ENCODE peak calls at places on chromosomes 1 and 21, in eight cellular contexts. One of them, this sample, is unnamed.

GRCh38 chr1:221431068-221431651 is 310.7 kb downstream of the DUSP10 start:
- DNase-seq in AG04450: no peak
- DNase-seq in renal cortical epithelial cell: no peak
- DNase-seq in fibroblast of the aortic adventitia: peak
- DNase-seq in sciatic nerve: no peak
- DNase-seq in NCI-H2081 treated with DMSO at 0.1 percent for 48 hours: no peak
- DNase-seq in activated naive CD4-positive, alpha-beta T cell treated with Interleukin-2 at 50 U/mL for 16 hours: no peak
- DNase-seq in pancreas: no peak
- DNase-seq in this sample: peak

GRCh38 chr21:37367301-37367757 is 756 bp downstream of the DYRK1A start:
- DNase-seq in AG04450: no peak
- DNase-seq in renal cortical epithelial cell: no peak
- DNase-seq in fibroblast of the aortic adventitia: no peak
- DNase-seq in sciatic nerve: no peak
- DNase-seq in NCI-H2081 treated with DMSO at 0.1 percent for 48 hours: no peak
- DNase-seq in activated naive CD4-positive, alpha-beta T cell treated with Interleukin-2 at 50 U/mL for 16 hours: no peak
- DNase-seq in pancreas: peak
- DNase-seq in this sample: no peak

GRCh38 chr1:32937061-32937460 is 27.5 kb downstream of the RNF19B start:
- DNase-seq in AG04450: no peak
- DNase-seq in renal cortical epithelial cell: peak
- DNase-seq in fibroblast of the aortic adventitia: no peak
- DNase-seq in sciatic nerve: no peak
- DNase-seq in NCI-H2081 treated with DMSO at 0.1 percent for 48 hours: no peak
- DNase-seq in activated naive CD4-positive, alpha-beta T cell treated with Interleukin-2 at 50 U/mL for 16 hours: no peak
- DNase-seq in pancreas: no peak
- DNase-seq in this sample: no peak

GRCh38 chr1:59732219-59732955 is 82.4 kb upstream of the HOOK1 start:
- DNase-seq in AG04450: no peak
- DNase-seq in renal cortical epithelial cell: no peak
- DNase-seq in fibroblast of the aortic adventitia: no peak
- DNase-seq in sciatic nerve: no peak
- DNase-seq in NCI-H2081 treated with DMSO at 0.1 percent for 48 hours: no peak
- DNase-seq in activated naive CD4-positive, alpha-beta T cell treated with Interleukin-2 at 50 U/mL for 16 hours: no peak
- DNase-seq in pancreas: no peak
- DNase-seq in this sample: no peak

GRCh38 chr1:111199881-111200801 is at the start of gene DENND2D:
- DNase-seq in AG04450: no peak
- DNase-seq in renal cortical epithelial cell: peak
- DNase-seq in fibroblast of the aortic adventitia: no peak
- DNase-seq in sciatic nerve: peak
- DNase-seq in NCI-H2081 treated with DMSO at 0.1 percent for 48 hours: no peak
- DNase-seq in activated naive CD4-positive, alpha-beta T cell treated with Interleukin-2 at 50 U/mL for 16 hours: peak
- DNase-seq in pancreas: peak
- DNase-seq in this sample: no peak

GRCh38 chr1:219670426-219671149 is 57.7 kb upstream of the ZC3H11B start:
- DNase-seq in AG04450: no peak
- DNase-seq in renal cortical epithelial cell: no peak
- DNase-seq in fibroblast of the aortic adventitia: peak
- DNase-seq in sciatic nerve: no peak
- DNase-seq in NCI-H2081 treated with DMSO at 0.1 percent for 48 hours: no peak
- DNase-seq in activated naive CD4-positive, alpha-beta T cell treated with Interleukin-2 at 50 U/mL for 16 hours: no peak
- DNase-seq in pancreas: no peak
- DNase-seq in this sample: no peak

GRCh38 chr1:92679980-92680379 is 104.9 kb downstream of the EVI5 start:
- DNase-seq in AG04450: no peak
- DNase-seq in renal cortical epithelial cell: no peak
- DNase-seq in fibroblast of the aortic adventitia: no peak
- DNase-seq in sciatic nerve: no peak
- DNase-seq in NCI-H2081 treated with DMSO at 0.1 percent for 48 hours: no peak
- DNase-seq in activated naive CD4-positive, alpha-beta T cell treated with Interleukin-2 at 50 U/mL for 16 hours: no peak
- DNase-seq in pancreas: no peak
- DNase-seq in this sample: no peak

GRCh38 chr1:220761688-220762427 is 13.7 kb downstream of the MTARC2 start:
- DNase-seq in AG04450: no peak
- DNase-seq in renal cortical epithelial cell: no peak
- DNase-seq in fibroblast of the aortic adventitia: no peak
- DNase-seq in sciatic nerve: no peak
- DNase-seq in NCI-H2081 treated with DMSO at 0.1 percent for 48 hours: no peak
- DNase-seq in activated naive CD4-positive, alpha-beta T cell treated with Interleukin-2 at 50 U/mL for 16 hours: no peak
- DNase-seq in pancreas: peak
- DNase-seq in this sample: no peak

GRCh38 chr1:87127131-87127530 is 201.5 kb upstream of the LMO4 start:
- DNase-seq in AG04450: no peak
- DNase-seq in renal cortical epithelial cell: no peak
- DNase-seq in fibroblast of the aortic adventitia: no peak
- DNase-seq in sciatic nerve: no peak
- DNase-seq in NCI-H2081 treated with DMSO at 0.1 percent for 48 hours: no peak
- DNase-seq in activated naive CD4-positive, alpha-beta T cell treated with Interleukin-2 at 50 U/mL for 16 hours: no peak
- DNase-seq in pancreas: no peak
- DNase-seq in this sample: no peak

GRCh38 chr1:156153362-156153761 is at the start of gene SEMA4A:
- DNase-seq in AG04450: no peak
- DNase-seq in renal cortical epithelial cell: peak
- DNase-seq in fibroblast of the aortic adventitia: no peak
- DNase-seq in sciatic nerve: no peak
- DNase-seq in NCI-H2081 treated with DMSO at 0.1 percent for 48 hours: no peak
- DNase-seq in activated naive CD4-positive, alpha-beta T cell treated with Interleukin-2 at 50 U/mL for 16 hours: no peak
- DNase-seq in pancreas: peak
- DNase-seq in this sample: no peak

GRCh38 chr1:53415432-53415831 is 43.8 kb upstream of the DMRTB1 start:
- DNase-seq in AG04450: no peak
- DNase-seq in renal cortical epithelial cell: no peak
- DNase-seq in fibroblast of the aortic adventitia: no peak
- DNase-seq in sciatic nerve: no peak
- DNase-seq in NCI-H2081 treated with DMSO at 0.1 percent for 48 hours: no peak
- DNase-seq in activated naive CD4-positive, alpha-beta T cell treated with Interleukin-2 at 50 U/mL for 16 hours: no peak
- DNase-seq in pancreas: no peak
- DNase-seq in this sample: no peak

GRCh38 chr1:164092603-164093353 is 466.2 kb upstream of the PBX1 start:
- DNase-seq in AG04450: no peak
- DNase-seq in renal cortical epithelial cell: no peak
- DNase-seq in fibroblast of the aortic adventitia: peak
- DNase-seq in sciatic nerve: no peak
- DNase-seq in NCI-H2081 treated with DMSO at 0.1 percent for 48 hours: no peak
- DNase-seq in activated naive CD4-positive, alpha-beta T cell treated with Interleukin-2 at 50 U/mL for 16 hours: no peak
- DNase-seq in pancreas: no peak
- DNase-seq in this sample: no peak

GRCh38 chr1:51973587-51974474 is 16.7 kb downstream of the RAB3B start:
- DNase-seq in AG04450: no peak
- DNase-seq in renal cortical epithelial cell: peak
- DNase-seq in fibroblast of the aortic adventitia: no peak
- DNase-seq in sciatic nerve: no peak
- DNase-seq in NCI-H2081 treated with DMSO at 0.1 percent for 48 hours: peak
- DNase-seq in activated naive CD4-positive, alpha-beta T cell treated with Interleukin-2 at 50 U/mL for 16 hours: no peak
- DNase-seq in pancreas: no peak
- DNase-seq in this sample: peak

GRCh38 chr1:162554258-162554657 is 7.3 kb upstream of the UAP1 start:
- DNase-seq in AG04450: no peak
- DNase-seq in renal cortical epithelial cell: no peak
- DNase-seq in fibroblast of the aortic adventitia: no peak
- DNase-seq in sciatic nerve: no peak
- DNase-seq in NCI-H2081 treated with DMSO at 0.1 percent for 48 hours: no peak
- DNase-seq in activated naive CD4-positive, alpha-beta T cell treated with Interleukin-2 at 50 U/mL for 16 hours: no peak
- DNase-seq in pancreas: no peak
- DNase-seq in this sample: no peak

GRCh38 chr1:224065455-224065854 is 48.5 kb upstream of the FBXO28 start:
- DNase-seq in AG04450: no peak
- DNase-seq in renal cortical epithelial cell: peak
- DNase-seq in fibroblast of the aortic adventitia: peak
- DNase-seq in sciatic nerve: no peak
- DNase-seq in NCI-H2081 treated with DMSO at 0.1 percent for 48 hours: no peak
- DNase-seq in activated naive CD4-positive, alpha-beta T cell treated with Interleukin-2 at 50 U/mL for 16 hours: no peak
- DNase-seq in pancreas: peak
- DNase-seq in this sample: peak

This sample was measured in Caki2.